ENCODE peak calls at places on chromosomes 11 and 22, in five cellular contexts. One of them, this sample, is unnamed. For H3K9me3, the result is how much of the 10 kb centered on the place peaks cover.

GRCh38 chr11:45305874-45306623 is 19.9 kb upstream of the SYT13 start:
- DNase-seq in SK-N-SH: no peak
- DNase-seq in GM12878: no peak
- DNase-seq in K562: no peak
- DNase-seq in HepG2: no peak
- DNase-seq in this sample: no peak

GRCh38 chr11:21771097-21771496 is 421.8 kb upstream of the ANO5 start:
- DNase-seq in SK-N-SH: no peak
- DNase-seq in GM12878: no peak
- DNase-seq in K562: no peak
- DNase-seq in HepG2: no peak
- DNase-seq in this sample: no peak

GRCh38 chr11:117535870-117536411 is 208.3 kb downstream of the CEP164 start:
- DNase-seq in SK-N-SH: no peak
- DNase-seq in GM12878: no peak
- DNase-seq in K562: no peak
- DNase-seq in HepG2: no peak
- DNase-seq in this sample: no peak

GRCh38 chr22:44351685-44352377 is 39.1 kb upstream of the SHISAL1 start:
- DNase-seq in SK-N-SH: peak
- DNase-seq in GM12878: no peak
- DNase-seq in K562: no peak
- DNase-seq in HepG2: no peak
- DNase-seq in this sample: no peak

GRCh38 chr22:36311386-36312085 is 58.6 kb downstream of the APOL1 start:
- DNase-seq in SK-N-SH: no peak
- DNase-seq in GM12878: no peak
- DNase-seq in K562: no peak
- DNase-seq in HepG2: no peak
- DNase-seq in this sample: no peak

GRCh38 chr11:114187173-114187572 is 109.0 kb upstream of the NNMT start:
- DNase-seq in SK-N-SH: no peak
- DNase-seq in GM12878: no peak
- DNase-seq in K562: no peak
- DNase-seq in HepG2: no peak
- DNase-seq in this sample: no peak

GRCh38 chr11:2583605-2583958 is 116.2 kb downstream of the KCNQ1OT1 start:
- DNase-seq in SK-N-SH: peak
- DNase-seq in GM12878: no peak
- DNase-seq in K562: no peak
- DNase-seq in HepG2: no peak
- DNase-seq in this sample: no peak

GRCh38 chr11:125110996-125111340 is 458 bp downstream of the TMEM218 start:
- DNase-seq in SK-N-SH: peak
- DNase-seq in GM12878: no peak
- DNase-seq in K562: no peak
- DNase-seq in HepG2: peak
- DNase-seq in this sample: no peak

GRCh38 chr22:25203082-25203481 is 3.4 kb downstream of the CRYBB3 start:
- DNase-seq in SK-N-SH: no peak
- DNase-seq in GM12878: no peak
- DNase-seq in K562: no peak
- DNase-seq in HepG2: no peak
- DNase-seq in this sample: no peak

GRCh38 chr11:35458846-35459245 is 39.5 kb upstream of the SLC1A2 start:
- DNase-seq in SK-N-SH: no peak
- DNase-seq in GM12878: no peak
- DNase-seq in K562: no peak
- DNase-seq in HepG2: no peak
- DNase-seq in this sample: no peak

GRCh38 chr11:17846852-17847453 is 112.4 kb downstream of the KCNC1 start:
- DNase-seq in SK-N-SH: no peak
- DNase-seq in GM12878: no peak
- DNase-seq in K562: peak
- DNase-seq in HepG2: no peak
- DNase-seq in this sample: no peak

GRCh38 chr22:32532819-32533128 is 58.2 kb downstream of the FBXO7 start:
- DNase-seq in SK-N-SH: no peak
- DNase-seq in GM12878: no peak
- DNase-seq in K562: no peak
- DNase-seq in HepG2: no peak
- DNase-seq in this sample: no peak

GRCh38 chr11:129322941-129323340 is 52.7 kb upstream of the BARX2 start:
- DNase-seq in SK-N-SH: no peak
- DNase-seq in GM12878: no peak
- DNase-seq in K562: no peak
- DNase-seq in HepG2: no peak
- DNase-seq in this sample: no peak

GRCh38 chr11:133492895-133493294 is 39.4 kb downstream of the OPCML start:
- DNase-seq in SK-N-SH: no peak
- DNase-seq in GM12878: no peak
- DNase-seq in K562: no peak
- DNase-seq in HepG2: no peak
- DNase-seq in this sample: no peak

GRCh38 chr11:71519546-71519945 is 7.5 kb upstream of the KRTAP5-7 start:
- DNase-seq in SK-N-SH: no peak
- DNase-seq in GM12878: no peak
- DNase-seq in K562: no peak
- DNase-seq in HepG2: no peak
- DNase-seq in this sample: no peak

GRCh38 chr11:27158763-27159679 is 118.4 kb downstream of the BBOX1 start:
- DNase-seq in SK-N-SH: peak
- DNase-seq in GM12878: no peak
- DNase-seq in K562: peak
- DNase-seq in HepG2: peak
- DNase-seq in this sample: peak

GRCh38 chr11:83249972-83250593 is 36.1 kb downstream of the CCDC90B start:
- DNase-seq in SK-N-SH: peak
- DNase-seq in GM12878: no peak
- DNase-seq in K562: peak
- DNase-seq in HepG2: peak
- DNase-seq in this sample: peak

GRCh38 chr22:43244803-43245527 is 58.0 kb upstream of the TTLL12 start:
- DNase-seq in SK-N-SH: no peak
- DNase-seq in GM12878: no peak
- DNase-seq in K562: peak
- DNase-seq in HepG2: no peak
- DNase-seq in this sample: no peak

GRCh38 chr22:30636226-30637077 is 871 bp downstream of the SLC35E4 start:
- DNase-seq in SK-N-SH: peak
- DNase-seq in GM12878: no peak
- DNase-seq in K562: no peak
- DNase-seq in HepG2: no peak
- DNase-seq in this sample: no peak

GRCh38 chr11:109132539-109132938 is 289.5 kb upstream of the C11orf87 start:
- DNase-seq in SK-N-SH: no peak
- DNase-seq in GM12878: no peak
- DNase-seq in K562: no peak
- DNase-seq in HepG2: no peak
- DNase-seq in this sample: no peak

GRCh38 chr11:3614742-3615171 is 27.0 kb downstream of the ART5 start:
- DNase-seq in SK-N-SH: no peak
- DNase-seq in GM12878: peak
- DNase-seq in K562: no peak
- DNase-seq in HepG2: no peak
- DNase-seq in this sample: no peak

GRCh38 chr22:31829505-31829904 is 75.7 kb downstream of the DEPDC5 start:
- DNase-seq in SK-N-SH: peak
- DNase-seq in GM12878: peak
- DNase-seq in K562: peak
- DNase-seq in HepG2: peak
- DNase-seq in this sample: peak

GRCh38 chr22:27637604-27638003 is 164.0 kb downstream of the MN1 start:
- DNase-seq in SK-N-SH: no peak
- DNase-seq in GM12878: no peak
- DNase-seq in K562: no peak
- DNase-seq in HepG2: no peak
- DNase-seq in this sample: no peak

GRCh38 chr11:115911656-115912055 is 407.4 kb upstream of the CADM1 start:
- DNase-seq in SK-N-SH: peak
- DNase-seq in GM12878: no peak
- DNase-seq in K562: no peak
- DNase-seq in HepG2: no peak
- DNase-seq in this sample: no peak

GRCh38 chr11:76250520-76251222 is 44.4 kb upstream of the WNT11 start:
- DNase-seq in SK-N-SH: no peak
- DNase-seq in GM12878: no peak
- DNase-seq in K562: no peak
- DNase-seq in HepG2: no peak
- DNase-seq in this sample: no peak

GRCh38 chr11:130846606-130847005 is 69.7 kb downstream of the SNX19 start:
- DNase-seq in SK-N-SH: no peak
- DNase-seq in GM12878: no peak
- DNase-seq in K562: no peak
- DNase-seq in HepG2: peak
- DNase-seq in this sample: no peak

GRCh38 chr11:68471360-68472340 is 11.1 kb downstream of the PPP6R3 start:
- DNase-seq in SK-N-SH: no peak
- DNase-seq in GM12878: peak
- DNase-seq in K562: no peak
- DNase-seq in HepG2: no peak
- DNase-seq in this sample: no peak

GRCh38 chr22:47225931-47226633 is 463.6 kb downstream of the TBC1D22A start:
- DNase-seq in SK-N-SH: no peak
- DNase-seq in GM12878: no peak
- DNase-seq in K562: no peak
- DNase-seq in HepG2: no peak
- DNase-seq in this sample: no peak
- H3K9me3 ChIP-seq in SK-N-SH: under half
- H3K9me3 ChIP-seq in GM12878: under half
- H3K9me3 ChIP-seq in K562: under half
- H3K9me3 ChIP-seq in HepG2: under half
- H3K9me3 ChIP-seq in this sample: under half

DNA sequence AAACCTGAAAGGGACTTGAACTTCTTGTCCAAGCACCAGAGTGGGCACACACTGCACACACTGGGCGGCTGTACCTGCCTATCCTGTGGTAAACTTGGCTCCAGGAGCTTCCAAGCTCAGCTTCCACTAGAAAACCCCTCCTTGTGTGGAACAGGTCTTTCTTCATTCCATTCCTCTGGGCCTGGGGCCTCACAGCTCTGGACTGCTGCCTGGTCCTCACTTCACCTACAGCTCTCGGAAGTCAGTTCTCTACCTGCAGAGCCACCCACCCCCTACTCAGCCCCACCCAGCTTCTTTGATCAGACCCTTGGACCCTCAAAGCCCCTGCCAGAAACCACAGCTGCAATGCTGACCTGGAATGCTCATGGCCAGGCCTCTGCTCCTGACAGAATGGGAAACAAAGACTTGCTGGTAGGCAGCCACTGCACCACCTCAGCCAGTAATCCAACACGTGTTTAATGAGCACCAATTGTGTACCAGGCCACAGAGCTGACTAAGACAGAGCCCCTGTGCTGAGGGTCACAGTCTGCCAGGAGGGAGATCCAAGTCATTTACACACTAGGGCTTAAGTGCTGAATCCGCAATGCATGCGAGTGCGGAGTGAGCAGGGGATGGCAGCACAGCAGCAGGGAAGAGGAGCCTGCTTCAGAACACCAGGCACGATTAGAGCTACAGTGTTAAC is 4.7 kb downstream of the GNB1L start:
- DNase-seq in SK-N-SH: no peak
- DNase-seq in GM12878: no peak
- DNase-seq in K562: no peak
- DNase-seq in HepG2: no peak
- DNase-seq in this sample: peak
- TF ChIP-seq ZBTB33 in SK-N-SH: no peak
- TF ChIP-seq ZBTB33 in GM12878: no peak
- TF ChIP-seq ZBTB33 in K562: no peak
- TF ChIP-seq ZBTB33 in HepG2: no peak
- TF ChIP-seq ZBTB33 in this sample: no peak

GRCh38 chr22:47928626-47929025 is 1166.2 kb downstream of the TBC1D22A start:
- DNase-seq in SK-N-SH: no peak
- DNase-seq in GM12878: no peak
- DNase-seq in K562: no peak
- DNase-seq in HepG2: no peak
- DNase-seq in this sample: no peak

GRCh38 chr22:47933226-47933625 is 1170.8 kb downstream of the TBC1D22A start:
- DNase-seq in SK-N-SH: no peak
- DNase-seq in GM12878: no peak
- DNase-seq in K562: no peak
- DNase-seq in HepG2: no peak
- DNase-seq in this sample: no peak

GRCh38 chr22:47929073-47929472 is 1166.6 kb downstream of the TBC1D22A start:
- DNase-seq in SK-N-SH: no peak
- DNase-seq in GM12878: no peak
- DNase-seq in K562: no peak
- DNase-seq in HepG2: no peak
- DNase-seq in this sample: no peak

GRCh38 chr22:47927811-47928210 is 1165.4 kb downstream of the TBC1D22A start:
- DNase-seq in SK-N-SH: no peak
- DNase-seq in GM12878: no peak
- DNase-seq in K562: no peak
- DNase-seq in HepG2: no peak
- DNase-seq in this sample: no peak

GRCh38 chr22:47929646-47930185 is 1167.3 kb downstream of the TBC1D22A start:
- DNase-seq in SK-N-SH: no peak
- DNase-seq in GM12878: no peak
- DNase-seq in K562: no peak
- DNase-seq in HepG2: no peak
- DNase-seq in this sample: no peak
- H3K9me3 ChIP-seq in SK-N-SH: under half
- H3K9me3 ChIP-seq in GM12878: under half
- H3K9me3 ChIP-seq in K562: under half
- H3K9me3 ChIP-seq in HepG2: under half
- H3K9me3 ChIP-seq in this sample: under half

DNA sequence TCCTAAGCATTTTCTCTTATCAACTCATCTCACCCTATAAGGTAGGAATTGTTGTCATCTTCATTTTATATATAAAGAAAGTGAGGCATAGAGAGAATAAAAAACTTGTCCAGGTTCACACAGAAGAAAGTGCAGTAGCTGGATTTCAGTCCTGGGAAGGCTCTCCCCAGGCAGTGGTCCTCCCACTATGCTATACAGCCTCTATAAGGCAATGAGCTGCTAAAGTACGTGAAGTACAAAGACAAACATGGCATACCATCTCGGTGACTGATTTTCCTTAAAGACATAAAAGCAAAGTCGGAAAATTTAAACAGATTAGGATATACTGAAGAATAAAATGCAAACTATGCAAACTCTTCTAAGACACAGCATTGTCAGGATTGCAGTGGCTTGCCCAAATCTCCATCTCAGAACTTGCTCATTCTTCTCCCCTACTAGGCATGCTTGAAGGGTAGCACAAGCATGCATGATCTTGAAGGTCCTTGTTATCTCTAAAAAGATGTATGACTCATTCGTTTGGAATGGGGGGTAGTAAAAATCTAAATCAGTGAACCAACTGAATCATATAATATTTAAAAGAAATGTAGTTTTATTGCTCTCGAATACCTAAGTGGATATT is 97.8 kb upstream of the CSNK2A3 start:
- DNase-seq in SK-N-SH: no peak
- DNase-seq in GM12878: no peak
- DNase-seq in K562: no peak
- DNase-seq in HepG2: no peak
- DNase-seq in this sample: peak
- TF ChIP-seq ZBTB33 in SK-N-SH: no peak
- TF ChIP-seq ZBTB33 in GM12878: no peak
- TF ChIP-seq ZBTB33 in K562: no peak
- TF ChIP-seq ZBTB33 in HepG2: no peak
- TF ChIP-seq ZBTB33 in this sample: no peak